ENCODE peak calls at places on chromosomes 16 and 17, in four cellular contexts. G is stimulated activated CD4-positive, alpha-beta T cell treated with anti-CD3 and anti-CD28 coated beads, Interleukin-15, amount 100 ng/mL, for 1 hour; O is epithelial cell of esophagus; P is NCI-H1694. R is an unnamed sample.

GRCh38 chr17:75405365-75406221 is at the start of gene GRB2:
- DNase-seq in G (peak; percentile 100), O (peak; percentile 97), P (peak; percentile 79), R (peak; percentile 99)

GRCh38 chr16:31493506-31494125 is 10.7 kb downstream of the SLC5A2 start:
- DNase-seq in P (no peak), O (no peak), G (no peak), R (no peak)

GRCh38 chr17:81713556-81714411 is 1.7 kb downstream of the SLC25A10 start:
- DNase-seq in P (no peak), O (no peak), G (no peak), R (no peak)

GRCh38 chr16:75072239-75072947 is 44.2 kb downstream of the LDHD start:
- DNase-seq in G (no peak), O (no peak), P (no peak), R (no peak)

GRCh38 chr17:1989135-1989534 is 36.0 kb downstream of the RTN4RL1 start:
- DNase-seq in O (peak; percentile 98), P (no peak), G (no peak), R (no peak)

GRCh38 chr16:30185141-30185682 is 1.8 kb downstream of the CORO1A start:
- DNase-seq in O (no peak), G (no peak), P (no peak), R (no peak)

GRCh38 chr17:4576729-4577322 is 7.5 kb upstream of the SMTNL2 start:
- DNase-seq in P (no peak), O (no peak), G (no peak), R (no peak)

GRCh38 chr17:7587831-7588230 is 2.1 kb downstream of the SOX15 start:
- DNase-seq in P (no peak), O (peak; percentile 81), G (no peak), R (no peak)

GRCh38 chr16:67158637-67159600 is 790 bp downstream of the TRADD start:
- DNase-seq in P (no peak), G (peak; percentile 58), O (peak; percentile 59), R (peak; percentile 75)

GRCh38 chr17:55324296-55324978 is 59.7 kb downstream of the HLF start:
- DNase-seq in O (no peak), G (no peak), P (no peak), R (no peak)

GRCh38 chr16:70453891-70454220 is 539 bp upstream of the FCSK start:
- DNase-seq in O (peak; percentile 43), P (no peak), G (no peak), R (no peak)

GRCh38 chr17:58706351-58707140 is 14.1 kb downstream of the RAD51C start:
- DNase-seq in G (no peak), P (no peak), O (no peak), R (no peak)

GRCh38 chr16:27145630-27146029 is 57.7 kb upstream of the KDM8 start:
- DNase-seq in G (no peak), O (no peak), P (no peak), R (no peak)

GRCh38 chr17:72514321-72514861 is 393.6 kb downstream of the SOX9 start:
- DNase-seq in G (no peak), O (no peak), P (no peak), R (no peak)

GRCh38 chr17:31487063-31487647 is 95.7 kb downstream of the RAB11FIP4 start:
- DNase-seq in O (no peak), P (no peak), G (no peak), R (no peak)

GRCh38 chr17:44829558-44830358 is at the start of gene GJC1:
- DNase-seq in O (peak; percentile 37), P (no peak), G (no peak), R (no peak)

GRCh38 chr17:2981325-2981724 is 82.1 kb downstream of the OR1D5 start:
- DNase-seq in G (no peak), O (no peak), P (no peak), R (no peak)

GRCh38 chr16:86889974-86890373 is 311.6 kb downstream of the FOXL1 start:
- DNase-seq in P (no peak), G (no peak), O (no peak), R (no peak)

GRCh38 chr17:50145532-50146229 is 4.8 kb downstream of the PPP1R9B start:
- DNase-seq in G (no peak), P (no peak), O (no peak), R (no peak)

GRCh38 chr17:13395872-13396271 is 205.9 kb downstream of the HS3ST3A1 start:
- DNase-seq in O (peak; percentile 42), G (no peak), P (no peak), R (no peak)

GRCh38 chr16:69448470-69449193 is 24.2 kb downstream of the CYB5B start:
- DNase-seq in P (peak; percentile 52), G (no peak), O (no peak), R (no peak)

GRCh38 chr16:63623551-63624039 is 1498.3 kb downstream of the CDH11 start:
- DNase-seq in O (no peak), P (no peak), G (no peak), R (no peak)

GRCh38 chr16:11356573-11357331 is 11.5 kb downstream of the RMI2 start:
- DNase-seq in P (peak; percentile 16), G (peak; percentile 41), O (peak; percentile 43), R (no peak)

GRCh38 chr17:82943751-82944150 is 103.9 kb upstream of the ZNF750 start:
- DNase-seq in P (no peak), G (no peak), O (no peak), R (no peak)